ENCODE peak calls at places on chromosomes 1 and 21, in seven cellular contexts. One of them, this sample, is unnamed.

GRCh38 chr1:55696181-55696580 is 481.0 kb upstream of the USP24 start:
- DNase-seq in transverse colon: no peak
- DNase-seq in Panc1: no peak
- DNase-seq in sigmoid colon: peak
- DNase-seq in HL-60: no peak
- DNase-seq in stomach: no peak
- DNase-seq in HCT116: no peak
- DNase-seq in this sample: no peak

GRCh38 chr1:19869929-19870328 is 12.3 kb upstream of the OTUD3 start:
- DNase-seq in HL-60: no peak
- DNase-seq in transverse colon: no peak
- DNase-seq in stomach: no peak
- DNase-seq in Panc1: no peak
- DNase-seq in HCT116: no peak
- DNase-seq in sigmoid colon: no peak
- DNase-seq in this sample: no peak

GRCh38 chr1:29339176-29339575 is 102.9 kb downstream of the PTPRU start:
- DNase-seq in HL-60: no peak
- DNase-seq in Panc1: no peak
- DNase-seq in stomach: no peak
- DNase-seq in HCT116: no peak
- DNase-seq in transverse colon: no peak
- DNase-seq in sigmoid colon: no peak
- DNase-seq in this sample: no peak

GRCh38 chr1:15341634-15342375 is 67.9 kb upstream of the EFHD2 start:
- DNase-seq in Panc1: peak
- DNase-seq in sigmoid colon: no peak
- DNase-seq in stomach: no peak
- DNase-seq in HCT116: no peak
- DNase-seq in HL-60: no peak
- DNase-seq in transverse colon: no peak
- DNase-seq in this sample: peak

GRCh38 chr1:8096105-8097011 is 70.2 kb upstream of the ERRFI1 start:
- DNase-seq in sigmoid colon: no peak
- DNase-seq in transverse colon: no peak
- DNase-seq in Panc1: peak
- DNase-seq in stomach: no peak
- DNase-seq in HCT116: peak
- DNase-seq in HL-60: no peak
- DNase-seq in this sample: no peak

GRCh38 chr21:33751120-33751519 is 108.8 kb downstream of the ITSN1 start:
- DNase-seq in stomach: no peak
- DNase-seq in HCT116: no peak
- DNase-seq in transverse colon: no peak
- DNase-seq in HL-60: no peak
- DNase-seq in sigmoid colon: no peak
- DNase-seq in Panc1: no peak
- DNase-seq in this sample: no peak

GRCh38 chr21:35399706-35400105 is 350.6 kb upstream of the RUNX1 start:
- DNase-seq in stomach: no peak
- DNase-seq in Panc1: no peak
- DNase-seq in sigmoid colon: no peak
- DNase-seq in HL-60: no peak
- DNase-seq in transverse colon: no peak
- DNase-seq in HCT116: no peak
- DNase-seq in this sample: no peak

GRCh38 chr1:37394574-37395464 is 79.6 kb upstream of the ZC3H12A start:
- DNase-seq in transverse colon: no peak
- DNase-seq in sigmoid colon: no peak
- DNase-seq in HCT116: peak
- DNase-seq in HL-60: no peak
- DNase-seq in Panc1: no peak
- DNase-seq in stomach: no peak
- DNase-seq in this sample: no peak

GRCh38 chr1:64540265-64540791 is 70.4 kb downstream of the CACHD1 start:
- DNase-seq in HL-60: no peak
- DNase-seq in stomach: no peak
- DNase-seq in sigmoid colon: no peak
- DNase-seq in HCT116: no peak
- DNase-seq in transverse colon: no peak
- DNase-seq in Panc1: no peak
- DNase-seq in this sample: no peak

GRCh38 chr1:227788279-227789041 is 27.0 kb upstream of the PRSS38 start:
- DNase-seq in HL-60: peak
- DNase-seq in stomach: peak
- DNase-seq in sigmoid colon: peak
- DNase-seq in Panc1: no peak
- DNase-seq in transverse colon: no peak
- DNase-seq in HCT116: peak
- DNase-seq in this sample: no peak

GRCh38 chr1:108858541-108858940 is 1.6 kb upstream of the AKNAD1 start:
- DNase-seq in sigmoid colon: no peak
- DNase-seq in transverse colon: no peak
- DNase-seq in Panc1: no peak
- DNase-seq in HCT116: no peak
- DNase-seq in HL-60: no peak
- DNase-seq in stomach: no peak
- DNase-seq in this sample: no peak

GRCh38 chr1:117008675-117009074 is 7.1 kb downstream of the CD101 start:
- DNase-seq in HL-60: peak
- DNase-seq in stomach: no peak
- DNase-seq in Panc1: no peak
- DNase-seq in sigmoid colon: no peak
- DNase-seq in HCT116: no peak
- DNase-seq in transverse colon: no peak
- DNase-seq in this sample: no peak
- TF ChIP-seq CTCF in HL-60: no peak
- TF ChIP-seq CTCF in stomach: no peak
- TF ChIP-seq CTCF in Panc1: no peak
- TF ChIP-seq CTCF in sigmoid colon: no peak
- TF ChIP-seq CTCF in HCT116: no peak
- TF ChIP-seq CTCF in transverse colon: no peak
- TF ChIP-seq CTCF in this sample: no peak

GRCh38 chr1:184568148-184568547 is 181.3 kb downstream of the C1orf21 start:
- DNase-seq in stomach: no peak
- DNase-seq in Panc1: no peak
- DNase-seq in transverse colon: no peak
- DNase-seq in sigmoid colon: no peak
- DNase-seq in HCT116: no peak
- DNase-seq in HL-60: no peak
- DNase-seq in this sample: no peak
- H3K4me3 ChIP-seq in stomach: no peak
- H3K4me3 ChIP-seq in Panc1: no peak
- H3K4me3 ChIP-seq in transverse colon: no peak
- H3K4me3 ChIP-seq in sigmoid colon: no peak
- H3K4me3 ChIP-seq in HCT116: no peak
- H3K4me3 ChIP-seq in HL-60: no peak
- H3K4me3 ChIP-seq in this sample: no peak

DNA sequence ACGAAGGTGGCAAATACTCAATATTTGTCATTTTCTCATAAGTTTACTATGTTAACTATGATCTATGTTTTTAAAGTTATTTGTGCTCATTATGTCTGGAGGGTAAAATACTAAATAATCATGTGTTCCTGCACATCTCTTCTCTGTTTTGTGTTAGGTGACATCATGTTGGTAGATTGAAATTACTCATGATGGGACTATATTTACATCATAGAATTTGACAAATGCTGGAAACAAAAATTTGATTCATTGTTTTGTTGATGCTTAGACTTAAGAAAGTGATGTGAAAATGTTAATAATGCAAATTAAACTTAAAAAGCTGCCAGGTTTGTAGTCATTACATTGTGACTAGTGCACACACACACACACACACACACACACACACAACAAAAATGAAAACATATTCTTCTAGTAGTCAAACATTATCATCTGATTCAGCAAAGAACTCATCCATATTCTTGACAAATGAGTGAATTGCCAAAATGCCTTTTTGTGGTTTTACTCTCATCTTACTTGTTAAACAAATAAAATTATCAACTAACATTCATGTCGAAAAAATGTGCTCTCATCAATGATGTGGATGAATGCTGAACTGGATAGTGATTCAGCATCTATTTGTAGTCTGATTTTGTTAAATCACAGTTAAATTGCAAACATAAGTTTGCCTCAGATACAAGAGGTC is 870.7 kb downstream of the BRINP3 start:
- DNase-seq in sigmoid colon: no peak
- DNase-seq in HL-60: no peak
- DNase-seq in HCT116: no peak
- DNase-seq in Panc1: no peak
- DNase-seq in transverse colon: no peak
- DNase-seq in stomach: no peak
- DNase-seq in this sample: no peak
- TF ChIP-seq POLR2AphosphoS5 in sigmoid colon: no peak
- TF ChIP-seq POLR2AphosphoS5 in HL-60: no peak
- TF ChIP-seq POLR2AphosphoS5 in HCT116: no peak
- TF ChIP-seq POLR2AphosphoS5 in Panc1: no peak
- TF ChIP-seq POLR2AphosphoS5 in transverse colon: no peak
- TF ChIP-seq POLR2AphosphoS5 in stomach: no peak
- TF ChIP-seq POLR2AphosphoS5 in this sample: no peak

GRCh38 chr1:182051938-182052337 is 9.6 kb downstream of the ZNF648 start:
- DNase-seq in HL-60: no peak
- DNase-seq in transverse colon: no peak
- DNase-seq in sigmoid colon: no peak
- DNase-seq in HCT116: no peak
- DNase-seq in stomach: no peak
- DNase-seq in Panc1: no peak
- DNase-seq in this sample: no peak
- TF ChIP-seq CTCF in HL-60: no peak
- TF ChIP-seq CTCF in transverse colon: no peak
- TF ChIP-seq CTCF in sigmoid colon: no peak
- TF ChIP-seq CTCF in HCT116: no peak
- TF ChIP-seq CTCF in stomach: no peak
- TF ChIP-seq CTCF in Panc1: no peak
- TF ChIP-seq CTCF in this sample: no peak

GRCh38 chr1:41862411-41863221 is 56.1 kb downstream of the HIVEP3 start:
- DNase-seq in Panc1: peak
- DNase-seq in transverse colon: no peak
- DNase-seq in stomach: no peak
- DNase-seq in sigmoid colon: no peak
- DNase-seq in HL-60: peak
- DNase-seq in HCT116: peak
- DNase-seq in this sample: no peak

GRCh38 chr1:41861509-41862410 is 57.0 kb downstream of the HIVEP3 start:
- DNase-seq in sigmoid colon: no peak
- DNase-seq in HCT116: no peak
- DNase-seq in stomach: no peak
- DNase-seq in transverse colon: no peak
- DNase-seq in Panc1: no peak
- DNase-seq in HL-60: no peak
- DNase-seq in this sample: no peak

GRCh38 chr1:41860771-41861170 is 58.0 kb downstream of the HIVEP3 start:
- DNase-seq in Panc1: no peak
- DNase-seq in sigmoid colon: no peak
- DNase-seq in HCT116: no peak
- DNase-seq in stomach: no peak
- DNase-seq in HL-60: no peak
- DNase-seq in transverse colon: no peak
- DNase-seq in this sample: peak

GRCh38 chr1:41860214-41860613 is 58.5 kb downstream of the HIVEP3 start:
- DNase-seq in Panc1: no peak
- DNase-seq in HCT116: no peak
- DNase-seq in HL-60: no peak
- DNase-seq in sigmoid colon: no peak
- DNase-seq in stomach: no peak
- DNase-seq in transverse colon: no peak
- DNase-seq in this sample: no peak

GRCh38 chr1:41859686-41860085 is 59.0 kb downstream of the HIVEP3 start:
- DNase-seq in sigmoid colon: no peak
- DNase-seq in transverse colon: no peak
- DNase-seq in HCT116: no peak
- DNase-seq in Panc1: no peak
- DNase-seq in stomach: no peak
- DNase-seq in HL-60: no peak
- DNase-seq in this sample: no peak
- H3K4me3 ChIP-seq in sigmoid colon: no peak
- H3K4me3 ChIP-seq in transverse colon: no peak
- H3K4me3 ChIP-seq in HCT116: no peak
- H3K4me3 ChIP-seq in Panc1: no peak
- H3K4me3 ChIP-seq in stomach: no peak
- H3K4me3 ChIP-seq in HL-60: no peak
- H3K4me3 ChIP-seq in this sample: no peak

GRCh38 chr1:3257788-3258187 is 188.8 kb downstream of the PRDM16 start:
- DNase-seq in HL-60: no peak
- DNase-seq in HCT116: no peak
- DNase-seq in transverse colon: no peak
- DNase-seq in sigmoid colon: no peak
- DNase-seq in Panc1: no peak
- DNase-seq in stomach: no peak
- DNase-seq in this sample: no peak

GRCh38 chr1:3259020-3259419 is 190.0 kb downstream of the PRDM16 start:
- DNase-seq in HL-60: no peak
- DNase-seq in sigmoid colon: no peak
- DNase-seq in Panc1: no peak
- DNase-seq in HCT116: no peak
- DNase-seq in stomach: no peak
- DNase-seq in transverse colon: no peak
- DNase-seq in this sample: no peak

GRCh38 chr1:3251810-3252429 is 182.9 kb downstream of the PRDM16 start:
- DNase-seq in transverse colon: no peak
- DNase-seq in Panc1: no peak
- DNase-seq in sigmoid colon: no peak
- DNase-seq in stomach: no peak
- DNase-seq in HL-60: no peak
- DNase-seq in HCT116: no peak
- DNase-seq in this sample: no peak

GRCh38 chr1:3258431-3259003 is 189.5 kb downstream of the PRDM16 start:
- DNase-seq in transverse colon: no peak
- DNase-seq in sigmoid colon: no peak
- DNase-seq in stomach: no peak
- DNase-seq in Panc1: no peak
- DNase-seq in HL-60: no peak
- DNase-seq in HCT116: no peak
- DNase-seq in this sample: no peak

DNA sequence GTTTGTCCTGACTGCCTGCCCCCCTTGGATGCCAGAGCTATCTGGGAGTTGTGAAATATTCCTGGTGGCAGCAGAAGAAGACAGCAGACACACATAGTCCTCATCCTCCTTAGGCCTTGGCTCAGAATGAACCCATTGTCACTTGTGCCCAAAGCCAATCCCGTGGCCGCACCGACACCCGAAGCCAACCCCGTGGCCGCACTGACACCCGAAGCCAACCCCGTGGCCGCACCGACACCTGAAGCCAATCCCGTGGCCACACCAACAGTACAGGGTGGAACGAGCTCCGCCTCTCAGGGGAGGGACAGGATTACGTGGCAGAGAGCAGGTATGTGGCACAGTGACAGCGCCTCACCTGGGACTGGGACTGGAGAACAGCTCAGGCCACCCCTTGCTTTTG is 186.7 kb downstream of the PRDM16 start:
- DNase-seq in sigmoid colon: no peak
- DNase-seq in stomach: no peak
- DNase-seq in transverse colon: no peak
- DNase-seq in HCT116: no peak
- DNase-seq in Panc1: no peak
- DNase-seq in HL-60: no peak
- DNase-seq in this sample: no peak
- TF ChIP-seq POLR2AphosphoS5 in sigmoid colon: no peak
- TF ChIP-seq POLR2AphosphoS5 in stomach: no peak
- TF ChIP-seq POLR2AphosphoS5 in transverse colon: no peak
- TF ChIP-seq POLR2AphosphoS5 in HCT116: no peak
- TF ChIP-seq POLR2AphosphoS5 in Panc1: no peak
- TF ChIP-seq POLR2AphosphoS5 in HL-60: no peak
- TF ChIP-seq POLR2AphosphoS5 in this sample: no peak

GRCh38 chr1:32241011-32241763 is 5.8 kb upstream of the FAM167B start:
- DNase-seq in stomach: peak
- DNase-seq in sigmoid colon: peak
- DNase-seq in transverse colon: peak
- DNase-seq in HL-60: no peak
- DNase-seq in HCT116: no peak
- DNase-seq in Panc1: no peak
- DNase-seq in this sample: peak
- TF ChIP-seq CTCF in stomach: no peak
- TF ChIP-seq CTCF in sigmoid colon: no peak
- TF ChIP-seq CTCF in transverse colon: no peak
- TF ChIP-seq CTCF in HL-60: no peak
- TF ChIP-seq CTCF in HCT116: no peak
- TF ChIP-seq CTCF in Panc1: peak
- TF ChIP-seq CTCF in this sample: no peak